ENCODE peak calls at places on chromosomes 11 and 22, in ten cellular contexts. O, Y, D, U, B, W, L, F, T and K are unnamed samples.

GRCh38 chr11:31968774-31969433 is 122.0 kb upstream of the RCN1 start:
- DNase-seq in Y (no peak), D (no peak), T (peak), O (no peak), U (no peak), F (no peak), L (peak), B (no peak), W (no peak), K (peak)

GRCh38 chr11:934437-934950 is 8.8 kb downstream of the AP2A2 start:
- DNase-seq in W (no peak), U (no peak), D (no peak), L (no peak), Y (no peak), O (no peak), B (no peak), T (no peak), F (no peak), K (no peak)

GRCh38 chr11:112902411-112903011 is 58.7 kb upstream of the NCAM1 start:
- DNase-seq in O (no peak), L (no peak), B (no peak), W (no peak), Y (peak), T (peak), D (no peak), F (no peak), U (no peak), K (no peak)

GRCh38 chr22:44147821-44148574 is 32.7 kb upstream of the PARVG start:
- DNase-seq in T (no peak), W (no peak), F (no peak), D (no peak), U (no peak), L (peak), B (no peak), O (no peak), Y (no peak), K (no peak)

GRCh38 chr22:49951001-49951677 is 9.4 kb upstream of the PIM3 start:
- DNase-seq in U (no peak), O (peak), D (no peak), T (no peak), L (peak), B (no peak), Y (no peak), F (no peak), W (peak), K (no peak)

GRCh38 chr22:31148953-31149627 is 8.8 kb upstream of the PLA2G3 start:
- DNase-seq in O (peak), U (peak), F (peak), Y (peak), D (peak), W (peak), B (peak), L (peak), T (peak), K (peak)

GRCh38 chr11:58616594-58616993 is 5.9 kb upstream of the CNTF start:
- DNase-seq in D (peak), U (no peak), W (no peak), O (peak), T (peak), B (no peak), F (no peak), L (peak), Y (peak), K (peak)

GRCh38 chr11:35218956-35219355 is 80.0 kb downstream of the CD44 start:
- DNase-seq in O (no peak), U (no peak), B (no peak), D (no peak), Y (no peak), W (no peak), T (no peak), F (no peak), L (peak), K (no peak)

GRCh38 chr22:17501679-17502285 is 61.5 kb upstream of the SLC25A18 start:
- DNase-seq in O (peak), Y (no peak), L (peak), W (no peak), F (peak), B (peak), U (peak), T (no peak), D (peak), K (peak)

GRCh38 chr11:108235192-108235591 is 12.3 kb downstream of the ATM start:
- DNase-seq in U (no peak), D (no peak), Y (no peak), F (no peak), O (no peak), T (no peak), W (no peak), L (no peak), B (no peak), K (no peak)

GRCh38 chr11:114077482-114078305 is 18.2 kb downstream of the ZBTB16 start:
- DNase-seq in T (no peak), D (no peak), Y (peak), L (no peak), W (no peak), U (no peak), B (no peak), F (no peak), O (no peak), K (no peak)

GRCh38 chr11:16818284-16818683 is 79.8 kb downstream of the C11orf58 start:
- DNase-seq in Y (no peak), O (no peak), B (no peak), T (no peak), F (peak), D (no peak), W (no peak), U (no peak), L (no peak), K (no peak)

GRCh38 chr11:28860898-28861297 is 752.7 kb downstream of the METTL15 start:
- DNase-seq in O (no peak), Y (no peak), B (peak), T (no peak), W (no peak), U (no peak), D (no peak), F (no peak), L (peak), K (no peak)

GRCh38 chr22:50040717-50041116 is 17.4 kb downstream of the TTLL8 start:
- DNase-seq in Y (no peak), U (no peak), W (no peak), L (no peak), D (no peak), O (no peak), B (no peak), F (no peak), T (no peak), K (no peak)

GRCh38 chr22:40855104-40855959 is 1.1 kb downstream of the ST13 start:
- DNase-seq in O (no peak), L (no peak), U (no peak), B (no peak), F (no peak), D (peak), Y (peak), T (peak), W (no peak), K (no peak)

GRCh38 chr11:23278121-23278520 is 417.8 kb upstream of the CCDC179 start:
- DNase-seq in Y (no peak), U (no peak), O (no peak), W (no peak), T (no peak), F (no peak), D (no peak), B (no peak), L (peak), K (peak)

GRCh38 chr22:20750461-20751184 is 23.3 kb upstream of the SERPIND1 start:
- DNase-seq in W (peak), U (peak), T (peak), Y (peak), D (peak), L (peak), O (peak), B (no peak), F (no peak), K (peak)

DNA sequence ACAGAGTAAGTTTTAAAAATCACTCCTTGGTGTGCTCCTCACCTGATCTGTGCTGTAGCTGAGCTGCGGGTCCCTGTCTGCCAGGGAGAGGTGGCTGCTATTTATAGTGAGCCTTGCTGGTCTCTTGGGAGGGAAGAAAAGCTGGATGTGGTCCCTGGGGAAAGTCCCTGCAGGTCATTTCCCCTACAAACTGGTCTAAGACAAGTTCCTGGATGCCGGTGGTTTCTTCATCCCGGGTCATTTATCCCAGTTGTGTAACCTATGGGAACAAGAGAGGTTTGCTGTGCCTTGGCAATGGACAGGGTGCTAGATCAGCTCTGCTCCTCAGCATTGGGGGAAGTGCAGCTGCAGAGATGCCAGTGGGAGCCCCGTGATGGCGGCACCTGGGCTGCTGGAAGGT is at the start of gene SAA2:
- DNase-seq in Y (no peak), D (no peak), F (no peak), U (no peak), W (no peak), O (no peak), L (no peak), B (no peak), T (no peak), K (no peak)
- TF ChIP-seq POLR2A in Y (no peak), D (no peak), F (no peak), U (no peak), W (no peak), O (no peak), L (no peak), B (no peak), T (no peak), K (no peak)

DNA sequence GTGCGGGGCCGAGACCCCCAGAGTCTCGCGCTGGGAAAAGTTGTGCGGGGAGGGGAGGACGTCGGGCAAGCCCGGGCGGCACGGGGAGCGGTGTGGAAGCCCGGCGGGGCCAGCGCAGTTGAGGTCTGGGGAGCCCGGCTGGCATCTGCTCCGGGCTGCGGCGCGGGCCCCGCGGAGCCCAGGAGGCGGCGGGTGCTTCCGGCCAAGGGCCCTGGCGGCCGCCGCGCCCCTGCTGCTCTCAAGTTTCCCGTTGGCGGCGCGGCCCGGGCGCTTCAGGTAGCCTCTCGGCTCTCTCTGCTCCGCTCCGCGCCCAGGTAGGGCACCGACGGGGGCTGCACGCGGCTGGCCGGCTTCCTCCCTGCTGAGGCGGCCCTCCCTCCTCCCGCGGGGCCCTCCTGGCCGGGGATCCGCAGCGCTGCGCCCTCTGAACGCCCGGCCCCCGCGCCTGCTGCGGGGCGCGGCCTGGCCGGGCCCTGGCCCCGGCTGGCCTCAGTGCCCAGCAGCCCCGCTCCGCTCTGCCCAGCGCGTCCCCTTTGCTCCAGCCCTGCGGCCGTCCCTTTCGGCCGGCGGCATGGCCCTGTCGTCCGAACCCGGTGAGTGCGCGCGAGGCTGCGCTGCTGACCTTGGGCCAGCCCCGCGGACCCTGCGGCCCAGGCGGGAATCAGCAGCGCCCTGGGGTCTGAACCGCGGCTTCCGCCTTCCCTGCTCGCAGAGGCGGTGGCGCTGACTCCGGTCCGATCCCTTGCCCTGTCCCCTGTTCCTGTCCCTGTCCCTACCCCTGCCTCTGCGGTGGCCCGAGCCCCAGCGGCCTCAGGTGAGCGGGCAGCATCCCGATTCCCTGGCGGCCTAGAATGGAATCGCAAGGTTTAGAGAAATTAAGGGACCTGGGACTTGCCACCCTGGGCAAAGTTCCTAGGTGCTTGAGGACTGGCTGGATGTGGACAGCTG is 4.3 kb upstream of the AMPD3 start:
- DNase-seq in O (peak), W (peak), L (no peak), U (peak), B (peak), T (peak), Y (peak), F (peak), D (no peak), K (no peak)
- TF ChIP-seq POLR2A in O (peak), W (no peak), L (no peak), U (no peak), B (peak), T (no peak), Y (no peak), F (no peak), D (no peak), K (no peak)

GRCh38 chr11:67418476-67419281 is 3.2 kb downstream of the CARNS1 start:
- DNase-seq in T (no peak), U (peak), O (peak), B (no peak), W (peak), D (no peak), F (no peak), L (no peak), Y (no peak), K (no peak)

GRCh38 chr11:67419330-67420049 is 4.0 kb downstream of the CARNS1 start:
- DNase-seq in L (no peak), D (no peak), W (no peak), F (no peak), B (no peak), T (no peak), Y (no peak), U (no peak), O (no peak), K (no peak)

GRCh38 chr11:67415501-67416304 is at the start of gene CARNS1:
- DNase-seq in O (peak), F (no peak), D (no peak), Y (peak), B (no peak), T (no peak), L (no peak), U (no peak), W (no peak), K (no peak)

GRCh38 chr11:67417425-67417824 is 1.9 kb downstream of the CARNS1 start:
- DNase-seq in T (no peak), L (no peak), D (no peak), O (no peak), U (no peak), W (no peak), B (no peak), F (no peak), Y (no peak), K (no peak)

DNA sequence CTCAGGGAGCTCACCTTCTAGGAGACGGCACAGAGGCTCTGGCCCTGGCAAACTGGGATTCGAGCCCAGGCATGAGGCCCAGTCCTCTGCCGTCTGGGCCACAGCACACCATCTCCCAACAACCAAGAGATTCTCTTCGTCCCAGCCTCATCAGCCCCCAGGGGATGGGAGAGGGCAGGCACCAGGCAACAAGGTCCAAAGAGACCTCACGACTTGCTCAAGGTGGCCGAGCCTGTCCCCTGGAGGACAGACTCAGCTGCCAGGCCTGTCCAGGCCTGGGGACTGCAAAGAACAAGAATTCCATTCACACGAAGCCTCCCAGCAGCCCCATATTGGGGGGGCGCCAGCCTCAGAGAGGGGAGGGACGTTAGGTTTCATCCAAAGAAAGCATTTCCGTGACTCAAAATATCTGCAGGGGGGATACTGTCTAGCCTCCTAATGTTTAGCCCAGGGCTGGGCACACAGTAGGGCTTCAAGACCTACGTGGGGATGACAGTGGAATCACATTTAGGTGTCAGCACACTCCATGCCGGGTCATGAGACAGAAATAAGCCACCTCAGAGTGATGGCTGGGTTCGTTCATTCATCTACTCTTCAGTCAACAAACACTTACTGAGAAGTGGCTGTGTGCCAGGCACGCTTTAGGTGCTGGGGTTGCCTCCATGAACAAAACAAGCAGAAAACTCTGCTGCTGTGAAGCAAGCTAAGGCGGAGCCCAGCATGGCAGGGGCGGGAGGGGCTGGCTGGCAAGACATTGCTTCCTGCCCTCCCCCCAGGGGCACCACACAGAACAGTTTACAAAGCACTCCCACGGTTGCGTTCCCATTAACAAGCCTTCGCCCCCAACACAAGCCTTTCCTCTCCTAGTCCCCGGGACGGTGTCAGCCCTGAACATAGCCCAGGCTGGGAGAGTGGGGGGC is 1.2 kb downstream of the CARNS1 start:
- DNase-seq in D (peak), F (peak), W (peak), Y (no peak), U (no peak), T (no peak), O (peak), B (no peak), L (no peak), K (no peak)
- TF ChIP-seq POLR2A in D (no peak), F (no peak), W (no peak), Y (no peak), U (no peak), T (no peak), O (no peak), B (no peak), L (no peak), K (no peak)

DNA sequence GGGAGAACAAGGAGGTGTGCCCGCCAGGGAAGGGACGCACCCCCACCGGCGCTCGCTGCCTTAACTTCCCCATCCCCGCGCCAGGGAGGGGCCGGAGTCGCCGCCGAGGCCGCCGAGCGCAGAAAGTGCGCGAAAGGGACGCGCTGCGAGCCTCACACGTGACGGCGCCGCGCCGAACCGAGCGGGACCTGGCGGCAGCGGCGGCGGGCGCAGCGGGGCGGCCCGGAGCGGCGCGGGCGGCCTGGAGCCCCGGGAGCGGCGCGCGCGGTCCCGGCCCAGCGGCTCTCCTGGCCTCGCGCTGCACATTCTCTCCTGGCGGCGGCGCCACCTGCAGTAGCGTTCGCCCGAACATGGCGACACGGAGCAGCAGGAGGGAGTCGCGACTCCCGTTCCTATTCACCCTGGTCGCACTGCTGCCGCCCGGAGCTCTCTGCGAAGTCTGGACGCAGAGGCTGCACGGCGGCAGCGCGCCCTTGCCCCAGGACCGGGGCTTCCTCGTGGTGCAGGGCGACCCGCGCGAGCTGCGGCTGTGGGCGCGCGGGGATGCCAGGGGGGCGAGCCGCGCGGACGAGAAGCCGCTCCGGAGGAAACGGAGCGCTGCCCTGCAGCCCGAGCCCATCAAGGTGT is at the start of gene SORL1:
- DNase-seq in U (peak), T (peak), O (peak), W (peak), B (no peak), D (peak), F (peak), L (peak), Y (peak), K (peak)
- TF ChIP-seq POLR2A in U (no peak), T (no peak), O (peak), W (no peak), B (peak), D (no peak), F (peak), L (no peak), Y (no peak), K (no peak)

GRCh38 chr11:8168485-8169257 is at the start of gene RIC3:
- DNase-seq in U (peak), W (peak), O (peak), D (no peak), F (no peak), L (no peak), Y (peak), T (peak), B (no peak), K (no peak)
- TF ChIP-seq POLR2A in U (no peak), W (no peak), O (peak), D (no peak), F (no peak), L (no peak), Y (no peak), T (no peak), B (no peak), K (no peak)

DNA sequence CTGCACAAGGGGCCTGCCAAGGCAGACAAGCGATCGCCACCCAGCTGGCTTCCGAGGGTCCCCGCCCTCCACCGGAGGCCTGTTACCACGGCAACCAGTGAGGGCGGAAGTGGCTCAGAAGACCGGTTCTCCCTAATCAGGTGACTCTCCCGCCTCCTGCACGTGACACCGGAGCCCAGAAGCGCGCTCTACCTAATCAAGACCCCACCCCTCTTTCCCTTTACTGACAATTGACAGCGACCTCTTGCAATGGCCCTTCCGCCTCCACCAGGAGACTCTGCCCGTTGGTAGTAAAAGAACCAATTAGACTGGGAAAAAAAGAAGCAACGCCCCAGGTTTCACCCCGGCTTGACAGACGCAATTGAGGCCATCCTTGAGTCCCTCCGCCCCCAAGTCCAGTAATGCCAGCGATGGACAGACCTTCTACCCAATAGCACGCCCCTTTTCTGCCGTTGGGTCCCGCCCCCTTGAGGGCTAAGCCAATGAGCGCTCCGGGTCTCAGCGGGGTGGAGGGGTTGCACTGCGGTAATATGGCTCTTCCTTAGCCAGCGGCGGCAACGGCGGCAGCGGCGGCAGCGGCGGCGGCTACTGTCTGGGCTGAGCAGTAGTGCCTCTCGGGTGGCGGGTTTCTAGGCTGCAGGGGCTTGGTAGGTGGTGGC is at the start of gene UVRAG:
- DNase-seq in B (peak), L (peak), D (peak), Y (peak), F (peak), T (peak), O (peak), U (peak), W (peak), K (peak)
- TF ChIP-seq POLR2A in B (peak), L (no peak), D (peak), Y (peak), F (peak), T (peak), O (peak), U (peak), W (peak), K (peak)

GRCh38 chr11:64305691-64306562 is 603 bp downstream of the ESRRA start:
- DNase-seq in W (peak), B (peak), U (peak), T (peak), L (peak), Y (peak), O (peak), F (peak), D (peak), K (no peak)
- TF ChIP-seq POLR2A in W (no peak), B (peak), U (no peak), T (peak), L (no peak), Y (no peak), O (peak), F (peak), D (no peak), K (no peak)